ENCODE peak calls at places on chromosomes 11 and 22, in four cellular contexts. M is K562, C is H1, N is neural progenitor cell. A is an unnamed sample.

GRCh38 chr11:120877746-120878365 is 146.0 kb upstream of the TBCEL start:
- DNase-seq in N (no peak), C (no peak), M (no peak), A (no peak)

GRCh38 chr11:112477152-112477928 is 216.7 kb upstream of the PLET1 start:
- DNase-seq in M (no peak), C (no peak), N (no peak), A (peak; percentile 57)

GRCh38 chr11:8201524-8202365 is 32.9 kb upstream of the RIC3 start:
- DNase-seq in N (no peak), M (no peak), C (no peak), A (peak; percentile 44)

GRCh38 chr11:11786234-11786633 is 55.5 kb upstream of the USP47 start:
- DNase-seq in C (no peak), N (no peak), M (no peak), A (no peak)

GRCh38 chr11:120240866-120241265 is 926 bp downstream of the POU2F3 start:
- DNase-seq in C (no peak), N (no peak), M (no peak), A (no peak)

GRCh38 chr11:103222801-103223200 is 113.6 kb downstream of the DYNC2H1 start:
- DNase-seq in M (no peak), N (no peak), C (no peak), A (no peak)

GRCh38 chr11:9461068-9461759 is 402 bp downstream of the ZNF143 start:
- DNase-seq in M (peak; percentile 82), C (no peak), N (peak; percentile 92), A (peak; percentile 88)

GRCh38 chr11:23010790-23011340 is 150.6 kb upstream of the CCDC179 start:
- DNase-seq in C (no peak), M (no peak), N (no peak), A (no peak)

GRCh38 chr11:76257040-76257730 is 50.9 kb upstream of the WNT11 start:
- DNase-seq in C (no peak), N (no peak), M (no peak), A (peak; percentile 71)

GRCh38 chr11:89381094-89381493 is 110.1 kb downstream of the NOX4 start:
- DNase-seq in N (no peak), M (no peak), C (no peak), A (no peak)

GRCh38 chr11:113048820-113049555 is 87.8 kb downstream of the NCAM1 start:
- DNase-seq in N (no peak), M (no peak), C (no peak), A (no peak)

GRCh38 chr11:13480198-13480597 is 15.6 kb downstream of the PTH start:
- DNase-seq in C (no peak), N (no peak), M (no peak), A (no peak)

GRCh38 chr11:95849087-95849825 is 59.0 kb downstream of the CEP57 start:
- DNase-seq in C (peak; percentile 7), M (peak; percentile 39), N (peak; percentile 60), A (peak; percentile 77)

GRCh38 chr11:45176996-45177395 is 30.6 kb downstream of the PRDM11 start:
- DNase-seq in M (no peak), N (no peak), C (no peak), A (no peak)

GRCh38 chr22:24105018-24105360 is 76.3 kb upstream of the SUSD2 start:
- DNase-seq in N (no peak), M (no peak), C (no peak), A (no peak)

GRCh38 chr22:27820896-27821866 is 19.6 kb upstream of the MN1 start:
- DNase-seq in C (no peak), N (peak; percentile 57), M (no peak), A (no peak)
- H3K9ac ChIP-seq in C (no peak overlapping the region), N (no peak overlapping the region), M (no peak overlapping the region), A (no peak overlapping the region)

DNA sequence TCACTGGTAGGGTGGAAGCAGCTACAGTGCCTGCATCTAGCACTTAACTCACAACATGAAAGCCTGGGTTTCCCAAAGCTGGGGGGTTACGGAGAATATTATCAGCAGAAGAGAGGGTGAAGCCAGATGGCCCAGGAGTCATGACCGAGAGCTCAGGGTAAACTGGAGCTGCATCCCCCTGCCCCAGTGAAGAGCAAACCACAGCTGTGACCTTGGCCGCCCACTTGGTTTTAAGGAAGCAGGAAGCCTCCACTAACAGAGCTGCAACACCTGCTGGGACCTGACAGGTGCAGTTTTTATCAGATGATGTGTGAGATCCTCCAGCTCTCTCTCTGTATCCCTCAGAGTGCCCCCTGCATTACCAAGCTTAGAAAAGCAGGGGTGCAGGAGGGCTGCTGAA is 20.9 kb downstream of the TCP11L1 start:
- DNase-seq in C (no peak), M (no peak), N (no peak), A (peak; percentile 32)
- H3K27ac ChIP-seq in C (no peak overlapping the region), M (no peak overlapping the region), N (no peak overlapping the region), A (no peak overlapping the region)

GRCh38 chr11:1852271-1852877 is 510 bp upstream of the LSP1 start:
- DNase-seq in N (no peak), M (no peak), C (no peak), A (no peak)

GRCh38 chr11:1854132-1854948 is 1.5 kb downstream of the LSP1 start:
- DNase-seq in C (no peak), N (no peak), M (no peak), A (no peak)

GRCh38 chr11:1852885-1853284 is at the start of gene LSP1:
- DNase-seq in M (no peak), N (no peak), C (no peak), A (no peak)

GRCh38 chr11:1854949-1855885 is 2.3 kb downstream of the LSP1 start:
- DNase-seq in C (no peak), M (peak; percentile 45), N (no peak), A (no peak)

GRCh38 chr11:1853376-1854131 is 670 bp downstream of the LSP1 start:
- DNase-seq in N (no peak), M (no peak), C (no peak), A (no peak)
- TF ChIP-seq CTCF in N (no peak), M (no peak), C (no peak), A (no peak)

GRCh38 chr22:39958009-39958711 is 2.0 kb upstream of the TMA7B start:
- DNase-seq in N (no peak), M (no peak), C (no peak), A (no peak)

GRCh38 chr22:39954584-39955055 is 5.6 kb upstream of the TMA7B start:
- DNase-seq in C (no peak), M (no peak), N (no peak), A (no peak)

GRCh38 chr22:39956932-39957664 is 3.1 kb upstream of the TMA7B start:
- DNase-seq in M (no peak), N (no peak), C (no peak), A (no peak)

GRCh38 chr22:39953101-39953500 is 7.1 kb upstream of the TMA7B start:
- DNase-seq in N (no peak), C (no peak), M (no peak), A (no peak)

GRCh38 chr22:39955675-39956074 is 4.5 kb upstream of the TMA7B start:
- DNase-seq in N (no peak), C (no peak), M (no peak), A (no peak)
- H3K9ac ChIP-seq in N (no peak overlapping the region), C (no peak overlapping the region), M (no peak overlapping the region), A (no peak overlapping the region)

GRCh38 chr11:73384531-73384870 is 8.3 kb downstream of the RELT start:
- DNase-seq in M (no peak), N (no peak), C (no peak), A (no peak)

GRCh38 chr11:73384871-73385692 is 8.9 kb downstream of the RELT start:
- DNase-seq in M (peak; percentile 73), C (no peak), N (no peak), A (no peak)

GRCh38 chr11:73383249-73384126 is 7.3 kb downstream of the RELT start:
- DNase-seq in N (peak; percentile 31), C (no peak), M (no peak), A (no peak)

GRCh38 chr11:73382747-73383146 is 6.5 kb downstream of the RELT start:
- DNase-seq in N (no peak), C (no peak), M (no peak), A (no peak)

DNA sequence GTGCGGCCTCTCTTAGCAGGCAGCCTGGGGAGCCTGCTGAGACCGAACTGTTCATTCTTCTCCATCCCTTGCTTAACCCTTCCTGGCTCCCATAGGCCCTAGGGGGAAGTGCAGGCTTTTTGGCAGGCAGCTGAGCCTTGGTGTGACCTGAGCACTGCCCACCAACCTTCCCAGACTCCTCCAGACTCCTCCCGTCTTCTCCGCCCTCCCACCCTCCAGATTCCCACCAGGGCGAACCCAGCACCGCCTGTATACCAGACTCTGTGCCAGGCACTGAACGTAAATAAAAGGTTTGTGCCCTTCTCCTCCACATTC is 7.9 kb downstream of the RELT start:
- DNase-seq in N (no peak), M (no peak), C (no peak), A (no peak)
- H3K27ac ChIP-seq in N (no peak overlapping the region), M (no peak overlapping the region), C (no peak overlapping the region), A (no peak overlapping the region)

GRCh38 chr22:33472462-33473344 is 414.5 kb upstream of the SYN3 start:
- DNase-seq in N (no peak), M (no peak), C (no peak), A (no peak)

GRCh38 chr22:33467718-33468117 is 409.5 kb upstream of the SYN3 start:
- DNase-seq in N (no peak), C (no peak), M (no peak), A (no peak)

GRCh38 chr22:33467067-33467466 is 408.9 kb upstream of the SYN3 start:
- DNase-seq in C (no peak), M (no peak), N (no peak), A (no peak)

GRCh38 chr22:33474587-33474986 is 416.4 kb upstream of the SYN3 start:
- DNase-seq in M (no peak), N (no peak), C (no peak), A (no peak)

DNA sequence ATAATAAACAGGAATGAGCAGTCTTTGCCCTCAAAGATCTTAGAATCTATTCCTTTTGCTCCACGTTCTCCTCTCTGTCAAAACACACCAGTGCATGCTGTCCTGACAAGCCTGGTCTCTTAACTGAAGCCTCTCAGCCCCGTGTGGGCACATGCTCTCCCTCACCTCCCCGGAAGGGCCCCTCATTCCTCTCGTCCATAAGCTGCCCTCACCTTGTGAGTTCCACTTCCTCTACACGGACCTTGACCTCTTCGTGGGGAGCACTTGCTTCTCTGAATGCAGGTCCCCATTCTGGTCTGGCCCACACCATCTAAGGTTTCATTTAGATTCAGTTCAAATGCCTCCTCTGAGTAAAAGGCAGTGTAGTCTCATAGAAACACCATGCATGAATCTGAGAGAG is 412.3 kb upstream of the SYN3 start:
- DNase-seq in C (no peak), N (no peak), M (no peak), A (no peak)
- TF ChIP-seq CTCF in C (no peak), N (no peak), M (no peak), A (no peak)

GRCh38 chr11:71352748-71353147 is 95.4 kb downstream of the DHCR7 start:
- DNase-seq in N (no peak), M (no peak), C (no peak), A (no peak)
- H3K9ac ChIP-seq in N (no peak overlapping the region), M (no peak overlapping the region), C (no peak overlapping the region), A (no peak overlapping the region)

DNA sequence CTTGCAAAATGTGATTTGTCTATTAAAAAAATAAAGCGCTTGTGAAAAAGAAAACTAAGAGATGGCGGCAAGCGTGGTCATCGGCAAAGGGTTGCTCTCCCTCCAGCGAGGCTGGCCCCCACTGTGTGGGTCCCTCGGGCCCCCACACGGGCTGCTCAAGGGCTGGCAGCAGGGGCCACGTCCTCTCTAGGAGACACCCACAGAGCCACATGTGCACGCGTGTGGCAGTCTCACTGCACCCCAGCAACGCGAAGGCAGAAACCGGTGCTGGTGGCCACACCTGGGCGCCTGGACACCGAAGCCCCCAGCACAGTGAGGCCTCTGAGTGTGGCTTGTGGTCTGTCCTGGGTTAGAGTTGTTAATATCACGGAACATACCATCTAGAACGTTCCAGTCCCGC is 34.4 kb downstream of the TOLLIP start:
- DNase-seq in N (no peak), C (no peak), M (no peak), A (no peak)
- H3K27ac ChIP-seq in N (no peak overlapping the region), C (no peak overlapping the region), M (no peak overlapping the region), A (no peak overlapping the region)

GRCh38 chr22:41976961-41977566 is 7.8 kb downstream of the SEPTIN3 start:
- DNase-seq in M (no peak), C (no peak), N (peak; percentile 42), A (peak; percentile 69)
- TF ChIP-seq CTCF in M (no peak), C (no peak), N (no peak), A (peak; percentile 21)